ENCODE peak calls at places on chromosomes 1 and 21, in five cellular contexts. One of them, this sample, is unnamed.

GRCh38 chr1:235329139-235329808 is 904 bp downstream of the GGPS1 start:
- DNase-seq in activated CD4-positive, alpha-beta T cell treated with anti-CD3 and anti-CD28 coated beads for 4 hours: peak; percentile 45
- DNase-seq in cortex of kidney: no peak
- DNase-seq in dorsolateral prefrontal cortex: peak; percentile 41
- DNase-seq in stimulated activated CD4-positive, alpha-beta T cell treated with anti-CD3 and anti-CD28 coated beads, Interleukin-4, amount 100 ng/mL, for 1 hour: peak; percentile 33
- DNase-seq in this sample: peak; percentile 50

GRCh38 chr1:114384922-114385321 is 126.1 kb downstream of the TRIM33 start:
- DNase-seq in dorsolateral prefrontal cortex: no peak
- DNase-seq in cortex of kidney: no peak
- DNase-seq in stimulated activated CD4-positive, alpha-beta T cell treated with anti-CD3 and anti-CD28 coated beads, Interleukin-4, amount 100 ng/mL, for 1 hour: no peak
- DNase-seq in activated CD4-positive, alpha-beta T cell treated with anti-CD3 and anti-CD28 coated beads for 4 hours: no peak
- DNase-seq in this sample: no peak

GRCh38 chr1:81689531-81689941 is 111.2 kb upstream of the ADGRL2 start:
- DNase-seq in cortex of kidney: no peak
- DNase-seq in activated CD4-positive, alpha-beta T cell treated with anti-CD3 and anti-CD28 coated beads for 4 hours: no peak
- DNase-seq in stimulated activated CD4-positive, alpha-beta T cell treated with anti-CD3 and anti-CD28 coated beads, Interleukin-4, amount 100 ng/mL, for 1 hour: no peak
- DNase-seq in dorsolateral prefrontal cortex: no peak
- DNase-seq in this sample: peak; percentile 31

GRCh38 chr21:27678511-27678910 is 711.6 kb upstream of the ADAMTS5 start:
- DNase-seq in cortex of kidney: no peak
- DNase-seq in activated CD4-positive, alpha-beta T cell treated with anti-CD3 and anti-CD28 coated beads for 4 hours: no peak
- DNase-seq in stimulated activated CD4-positive, alpha-beta T cell treated with anti-CD3 and anti-CD28 coated beads, Interleukin-4, amount 100 ng/mL, for 1 hour: no peak
- DNase-seq in dorsolateral prefrontal cortex: no peak
- DNase-seq in this sample: no peak

GRCh38 chr1:54614558-54614957 is 8.8 kb downstream of the FAM151A start:
- DNase-seq in stimulated activated CD4-positive, alpha-beta T cell treated with anti-CD3 and anti-CD28 coated beads, Interleukin-4, amount 100 ng/mL, for 1 hour: no peak
- DNase-seq in cortex of kidney: no peak
- DNase-seq in activated CD4-positive, alpha-beta T cell treated with anti-CD3 and anti-CD28 coated beads for 4 hours: no peak
- DNase-seq in dorsolateral prefrontal cortex: no peak
- DNase-seq in this sample: no peak

GRCh38 chr1:221706862-221707582 is 34.9 kb downstream of the DUSP10 start:
- DNase-seq in activated CD4-positive, alpha-beta T cell treated with anti-CD3 and anti-CD28 coated beads for 4 hours: no peak
- DNase-seq in stimulated activated CD4-positive, alpha-beta T cell treated with anti-CD3 and anti-CD28 coated beads, Interleukin-4, amount 100 ng/mL, for 1 hour: no peak
- DNase-seq in dorsolateral prefrontal cortex: no peak
- DNase-seq in cortex of kidney: no peak
- DNase-seq in this sample: no peak

GRCh38 chr1:24898152-24898908 is 31.7 kb downstream of the RUNX3 start:
- DNase-seq in dorsolateral prefrontal cortex: peak; percentile 36
- DNase-seq in activated CD4-positive, alpha-beta T cell treated with anti-CD3 and anti-CD28 coated beads for 4 hours: no peak
- DNase-seq in stimulated activated CD4-positive, alpha-beta T cell treated with anti-CD3 and anti-CD28 coated beads, Interleukin-4, amount 100 ng/mL, for 1 hour: peak; percentile 50
- DNase-seq in cortex of kidney: no peak
- DNase-seq in this sample: peak; percentile 61

GRCh38 chr1:156368889-156369684 is at the start of gene RHBG:
- DNase-seq in activated CD4-positive, alpha-beta T cell treated with anti-CD3 and anti-CD28 coated beads for 4 hours: no peak
- DNase-seq in dorsolateral prefrontal cortex: no peak
- DNase-seq in stimulated activated CD4-positive, alpha-beta T cell treated with anti-CD3 and anti-CD28 coated beads, Interleukin-4, amount 100 ng/mL, for 1 hour: peak; percentile 24
- DNase-seq in cortex of kidney: no peak
- DNase-seq in this sample: peak; percentile 33

GRCh38 chr1:202107801-202108731 is 14.7 kb upstream of the GPR37L1 start:
- DNase-seq in stimulated activated CD4-positive, alpha-beta T cell treated with anti-CD3 and anti-CD28 coated beads, Interleukin-4, amount 100 ng/mL, for 1 hour: no peak
- DNase-seq in activated CD4-positive, alpha-beta T cell treated with anti-CD3 and anti-CD28 coated beads for 4 hours: no peak
- DNase-seq in dorsolateral prefrontal cortex: no peak
- DNase-seq in cortex of kidney: no peak
- DNase-seq in this sample: peak; percentile 38

GRCh38 chr1:36366091-36366661 is 19.5 kb downstream of the STK40 start:
- DNase-seq in activated CD4-positive, alpha-beta T cell treated with anti-CD3 and anti-CD28 coated beads for 4 hours: peak; percentile 36
- DNase-seq in dorsolateral prefrontal cortex: peak; percentile 73
- DNase-seq in cortex of kidney: no peak
- DNase-seq in stimulated activated CD4-positive, alpha-beta T cell treated with anti-CD3 and anti-CD28 coated beads, Interleukin-4, amount 100 ng/mL, for 1 hour: peak; percentile 42
- DNase-seq in this sample: no peak

GRCh38 chr1:23695667-23696066 is 4.1 kb downstream of the RPL11 start:
- DNase-seq in activated CD4-positive, alpha-beta T cell treated with anti-CD3 and anti-CD28 coated beads for 4 hours: no peak
- DNase-seq in stimulated activated CD4-positive, alpha-beta T cell treated with anti-CD3 and anti-CD28 coated beads, Interleukin-4, amount 100 ng/mL, for 1 hour: no peak
- DNase-seq in cortex of kidney: no peak
- DNase-seq in dorsolateral prefrontal cortex: no peak
- DNase-seq in this sample: no peak

GRCh38 chr1:28819020-28819419 is 7.0 kb downstream of the OPRD1 start:
- DNase-seq in cortex of kidney: no peak
- DNase-seq in dorsolateral prefrontal cortex: no peak
- DNase-seq in stimulated activated CD4-positive, alpha-beta T cell treated with anti-CD3 and anti-CD28 coated beads, Interleukin-4, amount 100 ng/mL, for 1 hour: no peak
- DNase-seq in activated CD4-positive, alpha-beta T cell treated with anti-CD3 and anti-CD28 coated beads for 4 hours: no peak
- DNase-seq in this sample: no peak

GRCh38 chr1:198848649-198849048 is 209.8 kb downstream of the PTPRC start:
- DNase-seq in dorsolateral prefrontal cortex: no peak
- DNase-seq in cortex of kidney: no peak
- DNase-seq in stimulated activated CD4-positive, alpha-beta T cell treated with anti-CD3 and anti-CD28 coated beads, Interleukin-4, amount 100 ng/mL, for 1 hour: no peak
- DNase-seq in activated CD4-positive, alpha-beta T cell treated with anti-CD3 and anti-CD28 coated beads for 4 hours: no peak
- DNase-seq in this sample: no peak

GRCh38 chr21:26686278-26686677 is 113.2 kb upstream of the CYYR1 start:
- DNase-seq in stimulated activated CD4-positive, alpha-beta T cell treated with anti-CD3 and anti-CD28 coated beads, Interleukin-4, amount 100 ng/mL, for 1 hour: no peak
- DNase-seq in cortex of kidney: no peak
- DNase-seq in dorsolateral prefrontal cortex: no peak
- DNase-seq in activated CD4-positive, alpha-beta T cell treated with anti-CD3 and anti-CD28 coated beads for 4 hours: peak; percentile 2
- DNase-seq in this sample: no peak

GRCh38 chr1:44634790-44635189 is 39.5 kb downstream of the TMEM53 start:
- DNase-seq in dorsolateral prefrontal cortex: no peak
- DNase-seq in cortex of kidney: no peak
- DNase-seq in stimulated activated CD4-positive, alpha-beta T cell treated with anti-CD3 and anti-CD28 coated beads, Interleukin-4, amount 100 ng/mL, for 1 hour: no peak
- DNase-seq in activated CD4-positive, alpha-beta T cell treated with anti-CD3 and anti-CD28 coated beads for 4 hours: no peak
- DNase-seq in this sample: no peak

GRCh38 chr1:53375440-53375839 is 47.6 kb upstream of the LRP8 start:
- DNase-seq in cortex of kidney: no peak
- DNase-seq in stimulated activated CD4-positive, alpha-beta T cell treated with anti-CD3 and anti-CD28 coated beads, Interleukin-4, amount 100 ng/mL, for 1 hour: no peak
- DNase-seq in dorsolateral prefrontal cortex: no peak
- DNase-seq in activated CD4-positive, alpha-beta T cell treated with anti-CD3 and anti-CD28 coated beads for 4 hours: no peak
- DNase-seq in this sample: no peak

GRCh38 chr1:30679201-30679975 is 44.0 kb downstream of the MATN1 start:
- DNase-seq in stimulated activated CD4-positive, alpha-beta T cell treated with anti-CD3 and anti-CD28 coated beads, Interleukin-4, amount 100 ng/mL, for 1 hour: no peak
- DNase-seq in activated CD4-positive, alpha-beta T cell treated with anti-CD3 and anti-CD28 coated beads for 4 hours: no peak
- DNase-seq in cortex of kidney: no peak
- DNase-seq in dorsolateral prefrontal cortex: no peak
- DNase-seq in this sample: no peak

GRCh38 chr1:107976431-107977215 is 11.6 kb upstream of the VAV3 start:
- DNase-seq in dorsolateral prefrontal cortex: no peak
- DNase-seq in activated CD4-positive, alpha-beta T cell treated with anti-CD3 and anti-CD28 coated beads for 4 hours: no peak
- DNase-seq in cortex of kidney: no peak
- DNase-seq in stimulated activated CD4-positive, alpha-beta T cell treated with anti-CD3 and anti-CD28 coated beads, Interleukin-4, amount 100 ng/mL, for 1 hour: peak; percentile 8
- DNase-seq in this sample: peak; percentile 82

GRCh38 chr1:80731241-80731894 is 1069.4 kb upstream of the ADGRL2 start:
- DNase-seq in cortex of kidney: no peak
- DNase-seq in stimulated activated CD4-positive, alpha-beta T cell treated with anti-CD3 and anti-CD28 coated beads, Interleukin-4, amount 100 ng/mL, for 1 hour: no peak
- DNase-seq in dorsolateral prefrontal cortex: no peak
- DNase-seq in activated CD4-positive, alpha-beta T cell treated with anti-CD3 and anti-CD28 coated beads for 4 hours: no peak
- DNase-seq in this sample: no peak

GRCh38 chr1:21626921-21627339 is 42.2 kb downstream of the RAP1GAP start:
- DNase-seq in dorsolateral prefrontal cortex: no peak
- DNase-seq in activated CD4-positive, alpha-beta T cell treated with anti-CD3 and anti-CD28 coated beads for 4 hours: no peak
- DNase-seq in stimulated activated CD4-positive, alpha-beta T cell treated with anti-CD3 and anti-CD28 coated beads, Interleukin-4, amount 100 ng/mL, for 1 hour: no peak
- DNase-seq in cortex of kidney: no peak
- DNase-seq in this sample: peak; percentile 78

GRCh38 chr1:194447635-194448034 is 1261.2 kb upstream of the B3GALT2 start:
- DNase-seq in activated CD4-positive, alpha-beta T cell treated with anti-CD3 and anti-CD28 coated beads for 4 hours: no peak
- DNase-seq in stimulated activated CD4-positive, alpha-beta T cell treated with anti-CD3 and anti-CD28 coated beads, Interleukin-4, amount 100 ng/mL, for 1 hour: no peak
- DNase-seq in cortex of kidney: no peak
- DNase-seq in dorsolateral prefrontal cortex: no peak
- DNase-seq in this sample: no peak

GRCh38 chr1:199083680-199084079 is 444.8 kb downstream of the PTPRC start:
- DNase-seq in dorsolateral prefrontal cortex: peak; percentile 54
- DNase-seq in cortex of kidney: no peak
- DNase-seq in activated CD4-positive, alpha-beta T cell treated with anti-CD3 and anti-CD28 coated beads for 4 hours: no peak
- DNase-seq in stimulated activated CD4-positive, alpha-beta T cell treated with anti-CD3 and anti-CD28 coated beads, Interleukin-4, amount 100 ng/mL, for 1 hour: no peak
- DNase-seq in this sample: no peak

GRCh38 chr1:160131803-160132565 is 16.4 kb downstream of the ATP1A2 start:
- DNase-seq in cortex of kidney: no peak
- DNase-seq in stimulated activated CD4-positive, alpha-beta T cell treated with anti-CD3 and anti-CD28 coated beads, Interleukin-4, amount 100 ng/mL, for 1 hour: no peak
- DNase-seq in activated CD4-positive, alpha-beta T cell treated with anti-CD3 and anti-CD28 coated beads for 4 hours: no peak
- DNase-seq in dorsolateral prefrontal cortex: no peak
- DNase-seq in this sample: no peak

This sample was measured in Daoy.